ENCODE peak calls at places on chromosomes 5 and 9, in eight cellular contexts. L is amniotic stem cell; Q is heart left ventricle; N is lung; Z is NCI-H1417; Y is right lobe of liver; X is CD4-positive, CD25-positive, alpha-beta regulatory T cell; U is brain pericyte. J is an unnamed sample.

GRCh38 chr9:87886210-87887150 is 3.8 kb downstream of the SPATA31E1 start:
- DNase-seq in Q (no peak), L (no peak), N (no peak), Z (no peak), U (no peak), X (no peak), Y (no peak), J (no peak)

GRCh38 chr5:164119806-164120440 is 614.5 kb downstream of the MAT2B start:
- DNase-seq in N (no peak), Y (no peak), Q (no peak), Z (peak), L (no peak), X (no peak), U (no peak), J (no peak)

GRCh38 chr5:55467862-55468551 is 66.8 kb downstream of the PLPP1 start:
- DNase-seq in L (no peak), Y (no peak), U (no peak), Z (no peak), N (no peak), Q (no peak), X (no peak), J (no peak)

GRCh38 chr9:74817281-74818181 is 70.2 kb downstream of the TRPM6 start:
- DNase-seq in X (no peak), Y (no peak), N (no peak), L (no peak), Q (no peak), U (no peak), Z (no peak), J (no peak)

GRCh38 chr5:52999357-52999949 is 10.3 kb downstream of the ITGA2 start:
- DNase-seq in Q (no peak), X (no peak), U (no peak), Y (no peak), N (no peak), L (no peak), Z (no peak), J (no peak)

GRCh38 chr5:176639981-176640380 is 7.3 kb upstream of the TSPAN17 start:
- DNase-seq in X (no peak), Y (no peak), L (no peak), U (no peak), Z (no peak), N (no peak), Q (peak), J (peak)

GRCh38 chr5:140573683-140574082 is 9.1 kb downstream of the SLC35A4 start:
- DNase-seq in Z (no peak), Q (no peak), N (no peak), L (no peak), X (no peak), U (no peak), Y (no peak), J (no peak)

GRCh38 chr5:95808686-95809413 is 13.7 kb downstream of the GLRX start:
- DNase-seq in N (peak), X (peak), Q (peak), U (peak), Y (no peak), L (no peak), Z (no peak), J (peak)

GRCh38 chr5:72503888-72504491 is 3.2 kb downstream of the ZNF366 start:
- DNase-seq in Y (no peak), N (no peak), U (no peak), X (no peak), Q (no peak), Z (no peak), L (no peak), J (no peak)

GRCh38 chr9:78811562-78812276 is 514.8 kb downstream of the PSAT1 start:
- DNase-seq in X (no peak), L (no peak), Z (no peak), Q (no peak), U (no peak), N (no peak), Y (no peak), J (no peak)

GRCh38 chr9:131459056-131459455 is 43.7 kb upstream of the POMT1 start:
- DNase-seq in X (no peak), Y (no peak), N (no peak), Q (no peak), U (no peak), Z (no peak), L (no peak), J (no peak)

GRCh38 chr9:21777701-21778100 is 24.7 kb upstream of the MTAP start:
- DNase-seq in N (no peak), Z (no peak), X (no peak), U (no peak), Y (no peak), Q (no peak), L (peak), J (no peak)

GRCh38 chr9:3719286-3719685 is 193.5 kb upstream of the RFX3 start:
- DNase-seq in Q (no peak), U (no peak), X (no peak), Z (no peak), Y (no peak), N (no peak), L (no peak), J (no peak)

J was measured in left cardiac atrium.